ENCODE peak calls at places on chromosome 2, in ten cellular contexts. One of them, this sample, is unnamed.

GRCh38 chr2:11007331-11007909 is 95.7 kb downstream of the KCNF1 start:
- DNase-seq in fibroblast of lung: no peak
- DNase-seq in mammary epithelial cell: no peak
- DNase-seq in ovary: no peak
- DNase-seq in left lung: no peak
- DNase-seq in CD8-positive, alpha-beta T cell: no peak
- DNase-seq in hepatocyte: no peak
- DNase-seq in tibial nerve: no peak
- DNase-seq in MCF 10A: no peak
- DNase-seq in lower lobe of right lung: no peak
- DNase-seq in this sample: no peak

GRCh38 chr2:216103213-216103612 is 5.9 kb upstream of the XRCC5 start:
- DNase-seq in fibroblast of lung: no peak
- DNase-seq in tibial nerve: no peak
- DNase-seq in mammary epithelial cell: no peak
- DNase-seq in ovary: no peak
- DNase-seq in MCF 10A: no peak
- DNase-seq in lower lobe of right lung: no peak
- DNase-seq in hepatocyte: no peak
- DNase-seq in CD8-positive, alpha-beta T cell: no peak
- DNase-seq in left lung: no peak
- DNase-seq in this sample: no peak

GRCh38 chr2:73925033-73925704 is 1.5 kb upstream of the DGUOK start:
- DNase-seq in CD8-positive, alpha-beta T cell: no peak
- DNase-seq in mammary epithelial cell: no peak
- DNase-seq in fibroblast of lung: no peak
- DNase-seq in left lung: no peak
- DNase-seq in lower lobe of right lung: no peak
- DNase-seq in ovary: no peak
- DNase-seq in tibial nerve: no peak
- DNase-seq in hepatocyte: no peak
- DNase-seq in MCF 10A: no peak
- DNase-seq in this sample: no peak

GRCh38 chr2:94874277-94874997 is 3.2 kb downstream of the TEKT4 start:
- DNase-seq in mammary epithelial cell: no peak
- DNase-seq in left lung: no peak
- DNase-seq in fibroblast of lung: peak
- DNase-seq in MCF 10A: peak
- DNase-seq in CD8-positive, alpha-beta T cell: peak
- DNase-seq in hepatocyte: no peak
- DNase-seq in lower lobe of right lung: peak
- DNase-seq in tibial nerve: no peak
- DNase-seq in ovary: peak
- DNase-seq in this sample: no peak

GRCh38 chr2:237490009-237490804 is 3.2 kb downstream of the MLPH start:
- DNase-seq in CD8-positive, alpha-beta T cell: no peak
- DNase-seq in mammary epithelial cell: peak
- DNase-seq in fibroblast of lung: peak
- DNase-seq in lower lobe of right lung: no peak
- DNase-seq in left lung: no peak
- DNase-seq in ovary: no peak
- DNase-seq in tibial nerve: no peak
- DNase-seq in MCF 10A: no peak
- DNase-seq in hepatocyte: peak
- DNase-seq in this sample: no peak

GRCh38 chr2:199469514-199470360 is 12.0 kb upstream of the SATB2 start:
- DNase-seq in left lung: no peak
- DNase-seq in lower lobe of right lung: no peak
- DNase-seq in ovary: no peak
- DNase-seq in tibial nerve: no peak
- DNase-seq in fibroblast of lung: no peak
- DNase-seq in hepatocyte: no peak
- DNase-seq in mammary epithelial cell: no peak
- DNase-seq in CD8-positive, alpha-beta T cell: no peak
- DNase-seq in MCF 10A: no peak
- DNase-seq in this sample: no peak

GRCh38 chr2:17148298-17149228 is 369.7 kb downstream of the RAD51AP2 start:
- DNase-seq in MCF 10A: peak
- DNase-seq in fibroblast of lung: peak
- DNase-seq in lower lobe of right lung: peak
- DNase-seq in ovary: peak
- DNase-seq in mammary epithelial cell: peak
- DNase-seq in CD8-positive, alpha-beta T cell: no peak
- DNase-seq in hepatocyte: peak
- DNase-seq in tibial nerve: no peak
- DNase-seq in left lung: no peak
- DNase-seq in this sample: no peak

GRCh38 chr2:241803387-241804325 is 5.3 kb upstream of the NEU4 start:
- DNase-seq in ovary: peak
- DNase-seq in tibial nerve: peak
- DNase-seq in fibroblast of lung: peak
- DNase-seq in CD8-positive, alpha-beta T cell: no peak
- DNase-seq in left lung: peak
- DNase-seq in hepatocyte: peak
- DNase-seq in lower lobe of right lung: peak
- DNase-seq in MCF 10A: peak
- DNase-seq in mammary epithelial cell: peak
- DNase-seq in this sample: no peak

GRCh38 chr2:26971911-26972786 is 1.7 kb downstream of the MAPRE3 start:
- DNase-seq in MCF 10A: peak
- DNase-seq in CD8-positive, alpha-beta T cell: no peak
- DNase-seq in lower lobe of right lung: no peak
- DNase-seq in tibial nerve: no peak
- DNase-seq in hepatocyte: no peak
- DNase-seq in mammary epithelial cell: peak
- DNase-seq in left lung: no peak
- DNase-seq in fibroblast of lung: no peak
- DNase-seq in ovary: no peak
- DNase-seq in this sample: no peak

GRCh38 chr2:194826241-194826640 is 830.8 kb upstream of the SLC39A10 start:
- DNase-seq in CD8-positive, alpha-beta T cell: no peak
- DNase-seq in hepatocyte: no peak
- DNase-seq in left lung: no peak
- DNase-seq in fibroblast of lung: peak
- DNase-seq in tibial nerve: no peak
- DNase-seq in ovary: no peak
- DNase-seq in mammary epithelial cell: peak
- DNase-seq in lower lobe of right lung: no peak
- DNase-seq in MCF 10A: no peak
- DNase-seq in this sample: no peak

GRCh38 chr2:171433763-171434670 is at the start of the genes DCAF17 and METTL8:
- DNase-seq in tibial nerve: peak
- DNase-seq in MCF 10A: peak
- DNase-seq in hepatocyte: peak
- DNase-seq in fibroblast of lung: peak
- DNase-seq in lower lobe of right lung: peak
- DNase-seq in CD8-positive, alpha-beta T cell: peak
- DNase-seq in ovary: peak
- DNase-seq in left lung: peak
- DNase-seq in mammary epithelial cell: peak
- DNase-seq in this sample: peak
- TF ChIP-seq CTCF in tibial nerve: peak
- TF ChIP-seq CTCF in MCF 10A: peak
- TF ChIP-seq CTCF in hepatocyte: peak
- TF ChIP-seq CTCF in fibroblast of lung: peak
- TF ChIP-seq CTCF in lower lobe of right lung: peak
- TF ChIP-seq CTCF in CD8-positive, alpha-beta T cell: peak
- TF ChIP-seq CTCF in ovary: peak
- TF ChIP-seq CTCF in left lung: no peak
- TF ChIP-seq CTCF in mammary epithelial cell: no peak
- TF ChIP-seq CTCF in this sample: peak

GRCh38 chr2:148967484-148967883 is 71.0 kb upstream of the LYPD6B start:
- DNase-seq in hepatocyte: no peak
- DNase-seq in fibroblast of lung: no peak
- DNase-seq in left lung: no peak
- DNase-seq in CD8-positive, alpha-beta T cell: no peak
- DNase-seq in MCF 10A: no peak
- DNase-seq in ovary: no peak
- DNase-seq in tibial nerve: no peak
- DNase-seq in mammary epithelial cell: no peak
- DNase-seq in lower lobe of right lung: no peak
- DNase-seq in this sample: no peak
- TF ChIP-seq CTCF in hepatocyte: no peak
- TF ChIP-seq CTCF in fibroblast of lung: peak
- TF ChIP-seq CTCF in left lung: no peak
- TF ChIP-seq CTCF in CD8-positive, alpha-beta T cell: no peak
- TF ChIP-seq CTCF in MCF 10A: no peak
- TF ChIP-seq CTCF in ovary: no peak
- TF ChIP-seq CTCF in tibial nerve: no peak
- TF ChIP-seq CTCF in mammary epithelial cell: no peak
- TF ChIP-seq CTCF in lower lobe of right lung: no peak
- TF ChIP-seq CTCF in this sample: no peak

GRCh38 chr2:158458617-158458920 is 1.8 kb downstream of the PKP4 start:
- DNase-seq in lower lobe of right lung: no peak
- DNase-seq in tibial nerve: no peak
- DNase-seq in CD8-positive, alpha-beta T cell: no peak
- DNase-seq in ovary: no peak
- DNase-seq in hepatocyte: no peak
- DNase-seq in fibroblast of lung: peak
- DNase-seq in MCF 10A: no peak
- DNase-seq in left lung: no peak
- DNase-seq in mammary epithelial cell: no peak
- DNase-seq in this sample: no peak

GRCh38 chr2:158459161-158460003 is 2.6 kb downstream of the PKP4 start:
- DNase-seq in left lung: no peak
- DNase-seq in ovary: no peak
- DNase-seq in fibroblast of lung: no peak
- DNase-seq in lower lobe of right lung: no peak
- DNase-seq in hepatocyte: no peak
- DNase-seq in MCF 10A: peak
- DNase-seq in mammary epithelial cell: peak
- DNase-seq in tibial nerve: no peak
- DNase-seq in CD8-positive, alpha-beta T cell: no peak
- DNase-seq in this sample: no peak

GRCh38 chr2:158457092-158457825 is 507 bp downstream of the PKP4 start:
- DNase-seq in MCF 10A: peak
- DNase-seq in tibial nerve: peak
- DNase-seq in ovary: peak
- DNase-seq in CD8-positive, alpha-beta T cell: peak
- DNase-seq in fibroblast of lung: peak
- DNase-seq in left lung: peak
- DNase-seq in mammary epithelial cell: peak
- DNase-seq in hepatocyte: peak
- DNase-seq in lower lobe of right lung: peak
- DNase-seq in this sample: peak

GRCh38 chr2:158457826-158458616 is 1.3 kb downstream of the PKP4 start:
- DNase-seq in lower lobe of right lung: peak
- DNase-seq in ovary: peak
- DNase-seq in CD8-positive, alpha-beta T cell: peak
- DNase-seq in left lung: peak
- DNase-seq in hepatocyte: peak
- DNase-seq in MCF 10A: peak
- DNase-seq in mammary epithelial cell: peak
- DNase-seq in tibial nerve: peak
- DNase-seq in fibroblast of lung: peak
- DNase-seq in this sample: peak

DNA sequence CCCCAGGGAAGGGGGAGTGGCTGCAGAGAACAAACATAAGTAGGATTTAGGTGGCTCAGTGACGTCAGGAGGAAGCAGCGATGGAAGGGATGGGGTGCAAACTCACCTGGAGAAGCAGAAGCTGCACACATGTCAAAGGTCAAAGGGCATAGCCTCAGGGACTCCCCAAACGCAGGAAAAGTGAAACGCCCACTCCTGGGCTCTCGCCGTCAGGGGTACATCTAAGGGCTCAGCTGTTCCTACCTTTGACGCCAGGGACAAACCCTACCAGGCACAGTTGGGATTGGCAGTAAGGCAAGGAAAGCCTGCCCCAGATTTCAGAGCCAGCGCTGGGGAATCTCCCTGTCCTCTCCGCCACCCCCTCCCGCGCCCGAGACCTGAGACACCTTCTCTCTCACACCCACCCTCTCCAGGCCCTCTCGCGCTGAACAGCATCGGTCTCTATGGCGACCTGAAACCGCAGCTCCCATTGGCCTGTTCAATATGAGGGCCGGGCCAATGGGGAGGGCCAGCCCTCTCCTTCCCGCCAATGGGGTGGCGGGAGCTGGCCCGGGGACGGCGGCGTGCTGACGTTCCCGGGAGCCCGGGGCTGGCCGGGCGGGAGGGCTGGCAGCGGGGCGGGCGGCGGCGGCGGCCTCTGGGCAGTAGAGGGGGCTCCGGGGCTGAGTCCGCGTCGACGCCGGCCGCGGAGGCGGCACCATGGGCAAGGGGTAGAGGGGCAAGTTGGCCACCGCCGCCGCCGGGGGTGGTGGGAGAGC is at the start of the genes CCDC148 and PKP4:
- DNase-seq in hepatocyte: peak
- DNase-seq in tibial nerve: peak
- DNase-seq in fibroblast of lung: peak
- DNase-seq in mammary epithelial cell: peak
- DNase-seq in CD8-positive, alpha-beta T cell: peak
- DNase-seq in MCF 10A: peak
- DNase-seq in left lung: peak
- DNase-seq in ovary: peak
- DNase-seq in lower lobe of right lung: peak
- DNase-seq in this sample: peak
- TF ChIP-seq CTCF in hepatocyte: no peak
- TF ChIP-seq CTCF in tibial nerve: peak
- TF ChIP-seq CTCF in fibroblast of lung: peak
- TF ChIP-seq CTCF in mammary epithelial cell: no peak
- TF ChIP-seq CTCF in CD8-positive, alpha-beta T cell: no peak
- TF ChIP-seq CTCF in MCF 10A: no peak
- TF ChIP-seq CTCF in left lung: no peak
- TF ChIP-seq CTCF in ovary: no peak
- TF ChIP-seq CTCF in lower lobe of right lung: peak
- TF ChIP-seq CTCF in this sample: no peak

GRCh38 chr2:231413456-231413855 is 17.9 kb downstream of the B3GNT7 start:
- DNase-seq in lower lobe of right lung: no peak
- DNase-seq in ovary: no peak
- DNase-seq in hepatocyte: no peak
- DNase-seq in fibroblast of lung: no peak
- DNase-seq in mammary epithelial cell: no peak
- DNase-seq in CD8-positive, alpha-beta T cell: no peak
- DNase-seq in MCF 10A: no peak
- DNase-seq in left lung: no peak
- DNase-seq in tibial nerve: no peak
- DNase-seq in this sample: no peak

GRCh38 chr2:231410293-231411004 is 14.9 kb downstream of the B3GNT7 start:
- DNase-seq in ovary: no peak
- DNase-seq in left lung: no peak
- DNase-seq in MCF 10A: no peak
- DNase-seq in mammary epithelial cell: no peak
- DNase-seq in hepatocyte: no peak
- DNase-seq in tibial nerve: no peak
- DNase-seq in CD8-positive, alpha-beta T cell: no peak
- DNase-seq in fibroblast of lung: no peak
- DNase-seq in lower lobe of right lung: no peak
- DNase-seq in this sample: no peak

GRCh38 chr2:231412616-231412963 is 17.1 kb downstream of the B3GNT7 start:
- DNase-seq in left lung: no peak
- DNase-seq in tibial nerve: no peak
- DNase-seq in lower lobe of right lung: no peak
- DNase-seq in CD8-positive, alpha-beta T cell: no peak
- DNase-seq in hepatocyte: no peak
- DNase-seq in mammary epithelial cell: no peak
- DNase-seq in fibroblast of lung: no peak
- DNase-seq in ovary: no peak
- DNase-seq in MCF 10A: no peak
- DNase-seq in this sample: no peak

GRCh38 chr2:231411237-231411636 is 15.7 kb downstream of the B3GNT7 start:
- DNase-seq in lower lobe of right lung: no peak
- DNase-seq in left lung: no peak
- DNase-seq in CD8-positive, alpha-beta T cell: no peak
- DNase-seq in hepatocyte: no peak
- DNase-seq in fibroblast of lung: no peak
- DNase-seq in tibial nerve: no peak
- DNase-seq in MCF 10A: no peak
- DNase-seq in ovary: no peak
- DNase-seq in mammary epithelial cell: no peak
- DNase-seq in this sample: no peak

GRCh38 chr2:231411871-231412615 is 16.5 kb downstream of the B3GNT7 start:
- DNase-seq in tibial nerve: peak
- DNase-seq in ovary: peak
- DNase-seq in CD8-positive, alpha-beta T cell: peak
- DNase-seq in mammary epithelial cell: peak
- DNase-seq in lower lobe of right lung: peak
- DNase-seq in left lung: peak
- DNase-seq in fibroblast of lung: peak
- DNase-seq in hepatocyte: peak
- DNase-seq in MCF 10A: peak
- DNase-seq in this sample: peak
- TF ChIP-seq CTCF in tibial nerve: peak
- TF ChIP-seq CTCF in ovary: peak
- TF ChIP-seq CTCF in CD8-positive, alpha-beta T cell: peak
- TF ChIP-seq CTCF in mammary epithelial cell: peak
- TF ChIP-seq CTCF in lower lobe of right lung: peak
- TF ChIP-seq CTCF in left lung: peak
- TF ChIP-seq CTCF in fibroblast of lung: peak
- TF ChIP-seq CTCF in hepatocyte: peak
- TF ChIP-seq CTCF in MCF 10A: peak
- TF ChIP-seq CTCF in this sample: peak